ENCODE peak calls at places on chromosomes 12 and 14, in four cellular contexts. U is GM20000, O is NCI-H774, L is posterior vena cava. X is an unnamed sample.
A peak's percentile ranks its signal among the peaks of the same experiment; 100 is the strongest.

GRCh38 chr12:13135336-13136178 is 32.1 kb upstream of the GSG1 start:
- DNase-seq in U (no peak), O (no peak), L (peak; percentile 87), X (no peak)

GRCh38 chr14:28088125-28088524 is 678.5 kb upstream of the FOXG1 start:
- DNase-seq in U (no peak), O (no peak), L (no peak), X (no peak)

GRCh38 chr12:111942557-111942956 is 70.4 kb downstream of the TMEM116 start:
- DNase-seq in U (no peak), O (no peak), L (no peak), X (no peak)

GRCh38 chr12:94596596-94596995 is 53.8 kb downstream of the TMCC3 start:
- DNase-seq in U (no peak), O (peak; percentile 80), L (no peak), X (no peak)

GRCh38 chr12:46219892-46220655 is 48.8 kb downstream of the SLC38A1 start:
- DNase-seq in U (no peak), O (no peak), L (no peak), X (no peak)

GRCh38 chr14:52078093-52078492 is 9.2 kb upstream of the NID2 start:
- DNase-seq in U (no peak), O (no peak), L (no peak), X (no peak)

GRCh38 chr12:64611430-64612286 is 1.4 kb downstream of the RASSF3 start:
- DNase-seq in U (no peak), O (no peak), L (peak; percentile 82), X (no peak)

GRCh38 chr12:44287545-44287944 is 451.7 kb downstream of the TMEM117 start:
- DNase-seq in U (no peak), O (no peak), L (no peak), X (no peak)

GRCh38 chr14:71918955-71919354 is 13.3 kb upstream of the RGS6 start:
- DNase-seq in U (no peak), O (peak; percentile 1), L (no peak), X (no peak)

GRCh38 chr14:77311217-77311616 is 9.5 kb downstream of the POMT2 start:
- DNase-seq in U (no peak), O (no peak), L (no peak), X (no peak)

GRCh38 chr14:24056800-24057184 is 5.0 kb downstream of the CARMIL3 start:
- DNase-seq in U (no peak), O (no peak), L (peak; percentile 70), X (no peak)

GRCh38 chr12:118271770-118272417 is 100.8 kb downstream of the TAOK3 start:
- DNase-seq in U (no peak), O (no peak), L (no peak), X (no peak)

GRCh38 chr14:44803239-44803905 is 158.4 kb downstream of the KLHL28 start:
- DNase-seq in U (peak; percentile 54), O (peak; percentile 47), L (no peak), X (peak; percentile 8)

GRCh38 chr12:111270128-111270651 is 98.7 kb downstream of the PHETA1 start:
- DNase-seq in U (no peak), O (no peak), L (no peak), X (no peak)

GRCh38 chr12:121753844-121754264 is 39.6 kb downstream of the RHOF start:
- DNase-seq in U (no peak), O (no peak), L (no peak), X (no peak)

GRCh38 chr14:93113678-93114067 is 2.1 kb downstream of the ITPK1 start:
- DNase-seq in U (no peak), O (no peak), L (no peak), X (no peak)

GRCh38 chr12:481422-481821 is 21.7 kb downstream of the B4GALNT3 start:
- DNase-seq in U (no peak), O (peak; percentile 18), L (peak; percentile 87), X (no peak)

GRCh38 chr12:20383612-20384011 is 15.3 kb downstream of the PDE3A start:
- DNase-seq in U (no peak), O (no peak), L (no peak), X (no peak)

GRCh38 chr14:28058012-28058296 is 708.6 kb upstream of the FOXG1 start:
- DNase-seq in U (no peak), O (no peak), L (no peak), X (no peak)

GRCh38 chr14:90567191-90567590 is 170.4 kb downstream of the CALM1 start:
- DNase-seq in U (no peak), O (no peak), L (no peak), X (no peak)

GRCh38 chr12:56477521-56478225 is 9.3 kb downstream of the SPRYD4 start:
- DNase-seq in U (no peak), O (no peak), L (no peak), X (no peak)

GRCh38 chr14:24298892-24299254 is 707 bp downstream of the DHRS1 start:
- DNase-seq in U (no peak), O (no peak), L (no peak), X (no peak)

GRCh38 chr14:103496776-103497175 is 25.9 kb downstream of the CKB start:
- DNase-seq in U (no peak), O (no peak), L (no peak), X (no peak)

GRCh38 chr14:23121401-23121800 is 2.3 kb upstream of the CEBPE start:
- DNase-seq in U (peak; percentile 63), O (no peak), L (peak; percentile 88), X (no peak)

GRCh38 chr14:92459479-92460421 is 53.8 kb upstream of the RIN3 start:
- DNase-seq in U (no peak), O (no peak), L (peak; percentile 75), X (no peak)

GRCh38 chr12:114407566-114408411 is 1.8 kb upstream of the TBX5 start:
- DNase-seq in U (no peak), O (no peak), L (no peak), X (no peak)

GRCh38 chr12:115129727-115130126 is 445.8 kb upstream of the TBX3 start:
- DNase-seq in U (no peak), O (no peak), L (no peak), X (no peak)

GRCh38 chr12:118526255-118527095 is 150.1 kb downstream of the SUDS3 start:
- DNase-seq in U (no peak), O (no peak), L (no peak), X (no peak)

GRCh38 chr12:42240131-42240750 is 2.2 kb upstream of the YAF2 start:
- DNase-seq in U (no peak), O (no peak), L (no peak), X (no peak)

X was measured in GM12878.